ENCODE peak calls at places on chromosome 2, in nine cellular contexts. One of them, this sample, is unnamed.

GRCh38 chr2:217790195-217790594 is 212.6 kb downstream of the TNS1 start:
- DNase-seq in activated naive CD8-positive, alpha-beta T cell treated with anti-CD3 and anti-CD28 coated beads for 36 hours: no peak
- DNase-seq in upper lobe of left lung: no peak
- DNase-seq in coronary artery: no peak
- DNase-seq in left ventricle myocardium inferior: no peak
- DNase-seq in progenitor cell of endocrine pancreas: no peak
- DNase-seq in glomerular endothelial cell: no peak
- DNase-seq in activated T-cell treated with anti-CD3 and anti-CD28 coated beads for 1 hour: no peak
- DNase-seq in GM23338: peak; percentile 41
- DNase-seq in this sample: no peak

GRCh38 chr2:120798569-120799215 is 63.0 kb downstream of the GLI2 start:
- DNase-seq in activated naive CD8-positive, alpha-beta T cell treated with anti-CD3 and anti-CD28 coated beads for 36 hours: no peak
- DNase-seq in upper lobe of left lung: no peak
- DNase-seq in coronary artery: no peak
- DNase-seq in left ventricle myocardium inferior: no peak
- DNase-seq in progenitor cell of endocrine pancreas: no peak
- DNase-seq in glomerular endothelial cell: no peak
- DNase-seq in activated T-cell treated with anti-CD3 and anti-CD28 coated beads for 1 hour: no peak
- DNase-seq in GM23338: peak; percentile 70
- DNase-seq in this sample: no peak

GRCh38 chr2:121189656-121190381 is 95.2 kb downstream of the TFCP2L1 start:
- DNase-seq in activated naive CD8-positive, alpha-beta T cell treated with anti-CD3 and anti-CD28 coated beads for 36 hours: no peak
- DNase-seq in upper lobe of left lung: no peak
- DNase-seq in coronary artery: no peak
- DNase-seq in left ventricle myocardium inferior: no peak
- DNase-seq in progenitor cell of endocrine pancreas: no peak
- DNase-seq in glomerular endothelial cell: no peak
- DNase-seq in activated T-cell treated with anti-CD3 and anti-CD28 coated beads for 1 hour: no peak
- DNase-seq in GM23338: no peak
- DNase-seq in this sample: no peak

GRCh38 chr2:109452318-109453305 is 161.2 kb downstream of the SEPTIN10 start:
- DNase-seq in activated naive CD8-positive, alpha-beta T cell treated with anti-CD3 and anti-CD28 coated beads for 36 hours: no peak
- DNase-seq in upper lobe of left lung: peak; percentile 59
- DNase-seq in coronary artery: peak; percentile 71
- DNase-seq in left ventricle myocardium inferior: no peak
- DNase-seq in progenitor cell of endocrine pancreas: no peak
- DNase-seq in glomerular endothelial cell: no peak
- DNase-seq in activated T-cell treated with anti-CD3 and anti-CD28 coated beads for 1 hour: no peak
- DNase-seq in GM23338: no peak
- DNase-seq in this sample: no peak

GRCh38 chr2:200221055-200221692 is 85.3 kb upstream of the SPATS2L start:
- DNase-seq in activated naive CD8-positive, alpha-beta T cell treated with anti-CD3 and anti-CD28 coated beads for 36 hours: no peak
- DNase-seq in upper lobe of left lung: no peak
- DNase-seq in coronary artery: no peak
- DNase-seq in left ventricle myocardium inferior: no peak
- DNase-seq in progenitor cell of endocrine pancreas: no peak
- DNase-seq in glomerular endothelial cell: no peak
- DNase-seq in activated T-cell treated with anti-CD3 and anti-CD28 coated beads for 1 hour: no peak
- DNase-seq in GM23338: no peak
- DNase-seq in this sample: peak; percentile 83

GRCh38 chr2:223050900-223051299 is 1.1 kb upstream of the KCNE4 start:
- DNase-seq in activated naive CD8-positive, alpha-beta T cell treated with anti-CD3 and anti-CD28 coated beads for 36 hours: no peak
- DNase-seq in upper lobe of left lung: no peak
- DNase-seq in coronary artery: no peak
- DNase-seq in left ventricle myocardium inferior: no peak
- DNase-seq in progenitor cell of endocrine pancreas: no peak
- DNase-seq in glomerular endothelial cell: no peak
- DNase-seq in activated T-cell treated with anti-CD3 and anti-CD28 coated beads for 1 hour: no peak
- DNase-seq in GM23338: no peak
- DNase-seq in this sample: peak; percentile 20

GRCh38 chr2:33848486-33848885 is 249.4 kb upstream of the FAM98A start:
- DNase-seq in activated naive CD8-positive, alpha-beta T cell treated with anti-CD3 and anti-CD28 coated beads for 36 hours: no peak
- DNase-seq in upper lobe of left lung: no peak
- DNase-seq in coronary artery: no peak
- DNase-seq in left ventricle myocardium inferior: no peak
- DNase-seq in progenitor cell of endocrine pancreas: no peak
- DNase-seq in glomerular endothelial cell: no peak
- DNase-seq in activated T-cell treated with anti-CD3 and anti-CD28 coated beads for 1 hour: no peak
- DNase-seq in GM23338: no peak
- DNase-seq in this sample: no peak

GRCh38 chr2:52710810-52711618 is 1056.6 kb upstream of the CHAC2 start:
- DNase-seq in activated naive CD8-positive, alpha-beta T cell treated with anti-CD3 and anti-CD28 coated beads for 36 hours: no peak
- DNase-seq in upper lobe of left lung: no peak
- DNase-seq in coronary artery: no peak
- DNase-seq in left ventricle myocardium inferior: no peak
- DNase-seq in progenitor cell of endocrine pancreas: no peak
- DNase-seq in glomerular endothelial cell: no peak
- DNase-seq in activated T-cell treated with anti-CD3 and anti-CD28 coated beads for 1 hour: no peak
- DNase-seq in GM23338: no peak
- DNase-seq in this sample: no peak

GRCh38 chr2:25251032-25251460 is 82.7 kb upstream of the POMC start:
- DNase-seq in activated naive CD8-positive, alpha-beta T cell treated with anti-CD3 and anti-CD28 coated beads for 36 hours: no peak
- DNase-seq in upper lobe of left lung: no peak
- DNase-seq in coronary artery: no peak
- DNase-seq in left ventricle myocardium inferior: no peak
- DNase-seq in progenitor cell of endocrine pancreas: no peak
- DNase-seq in glomerular endothelial cell: no peak
- DNase-seq in activated T-cell treated with anti-CD3 and anti-CD28 coated beads for 1 hour: peak; percentile 11
- DNase-seq in GM23338: no peak
- DNase-seq in this sample: no peak

GRCh38 chr2:46422717-46423394 is 56.5 kb upstream of the TMEM247 start:
- DNase-seq in activated naive CD8-positive, alpha-beta T cell treated with anti-CD3 and anti-CD28 coated beads for 36 hours: no peak
- DNase-seq in upper lobe of left lung: no peak
- DNase-seq in coronary artery: no peak
- DNase-seq in left ventricle myocardium inferior: no peak
- DNase-seq in progenitor cell of endocrine pancreas: no peak
- DNase-seq in glomerular endothelial cell: no peak
- DNase-seq in activated T-cell treated with anti-CD3 and anti-CD28 coated beads for 1 hour: no peak
- DNase-seq in GM23338: no peak
- DNase-seq in this sample: no peak

GRCh38 chr2:226887940-226888339 is 52.1 kb downstream of the RHBDD1 start:
- DNase-seq in activated naive CD8-positive, alpha-beta T cell treated with anti-CD3 and anti-CD28 coated beads for 36 hours: no peak
- DNase-seq in upper lobe of left lung: no peak
- DNase-seq in coronary artery: no peak
- DNase-seq in left ventricle myocardium inferior: no peak
- DNase-seq in progenitor cell of endocrine pancreas: no peak
- DNase-seq in glomerular endothelial cell: no peak
- DNase-seq in activated T-cell treated with anti-CD3 and anti-CD28 coated beads for 1 hour: no peak
- DNase-seq in GM23338: no peak
- DNase-seq in this sample: no peak

GRCh38 chr2:88113069-88113468 is 14.8 kb downstream of the FABP1 start:
- DNase-seq in activated naive CD8-positive, alpha-beta T cell treated with anti-CD3 and anti-CD28 coated beads for 36 hours: no peak
- DNase-seq in upper lobe of left lung: no peak
- DNase-seq in coronary artery: no peak
- DNase-seq in left ventricle myocardium inferior: no peak
- DNase-seq in progenitor cell of endocrine pancreas: no peak
- DNase-seq in glomerular endothelial cell: no peak
- DNase-seq in activated T-cell treated with anti-CD3 and anti-CD28 coated beads for 1 hour: no peak
- DNase-seq in GM23338: no peak
- DNase-seq in this sample: no peak

GRCh38 chr2:231228974-231229373 is 30.5 kb downstream of the ARMC9 start:
- DNase-seq in activated naive CD8-positive, alpha-beta T cell treated with anti-CD3 and anti-CD28 coated beads for 36 hours: no peak
- DNase-seq in upper lobe of left lung: no peak
- DNase-seq in coronary artery: no peak
- DNase-seq in left ventricle myocardium inferior: no peak
- DNase-seq in progenitor cell of endocrine pancreas: no peak
- DNase-seq in glomerular endothelial cell: no peak
- DNase-seq in activated T-cell treated with anti-CD3 and anti-CD28 coated beads for 1 hour: no peak
- DNase-seq in GM23338: no peak
- DNase-seq in this sample: peak; percentile 4

GRCh38 chr2:139225961-139226360 is 445.8 kb upstream of the NXPH2 start:
- DNase-seq in activated naive CD8-positive, alpha-beta T cell treated with anti-CD3 and anti-CD28 coated beads for 36 hours: no peak
- DNase-seq in upper lobe of left lung: no peak
- DNase-seq in coronary artery: no peak
- DNase-seq in left ventricle myocardium inferior: no peak
- DNase-seq in progenitor cell of endocrine pancreas: no peak
- DNase-seq in glomerular endothelial cell: no peak
- DNase-seq in activated T-cell treated with anti-CD3 and anti-CD28 coated beads for 1 hour: no peak
- DNase-seq in GM23338: no peak
- DNase-seq in this sample: no peak

GRCh38 chr2:223114917-223115316 is 62.9 kb downstream of the KCNE4 start:
- DNase-seq in activated naive CD8-positive, alpha-beta T cell treated with anti-CD3 and anti-CD28 coated beads for 36 hours: no peak
- DNase-seq in upper lobe of left lung: no peak
- DNase-seq in coronary artery: no peak
- DNase-seq in left ventricle myocardium inferior: no peak
- DNase-seq in progenitor cell of endocrine pancreas: no peak
- DNase-seq in glomerular endothelial cell: no peak
- DNase-seq in activated T-cell treated with anti-CD3 and anti-CD28 coated beads for 1 hour: no peak
- DNase-seq in GM23338: no peak
- DNase-seq in this sample: no peak

GRCh38 chr2:43927442-43927841 is 68.3 kb downstream of the LRPPRC start:
- DNase-seq in activated naive CD8-positive, alpha-beta T cell treated with anti-CD3 and anti-CD28 coated beads for 36 hours: no peak
- DNase-seq in upper lobe of left lung: no peak
- DNase-seq in coronary artery: no peak
- DNase-seq in left ventricle myocardium inferior: no peak
- DNase-seq in progenitor cell of endocrine pancreas: no peak
- DNase-seq in glomerular endothelial cell: no peak
- DNase-seq in activated T-cell treated with anti-CD3 and anti-CD28 coated beads for 1 hour: no peak
- DNase-seq in GM23338: no peak
- DNase-seq in this sample: no peak

GRCh38 chr2:170924969-170925368 is 4.1 kb upstream of the GORASP2 start:
- DNase-seq in activated naive CD8-positive, alpha-beta T cell treated with anti-CD3 and anti-CD28 coated beads for 36 hours: no peak
- DNase-seq in upper lobe of left lung: no peak
- DNase-seq in coronary artery: no peak
- DNase-seq in left ventricle myocardium inferior: no peak
- DNase-seq in progenitor cell of endocrine pancreas: no peak
- DNase-seq in glomerular endothelial cell: no peak
- DNase-seq in activated T-cell treated with anti-CD3 and anti-CD28 coated beads for 1 hour: no peak
- DNase-seq in GM23338: no peak
- DNase-seq in this sample: no peak

GRCh38 chr2:106584304-106584954 is 97.3 kb downstream of the CD8B2 start:
- DNase-seq in activated naive CD8-positive, alpha-beta T cell treated with anti-CD3 and anti-CD28 coated beads for 36 hours: no peak
- DNase-seq in upper lobe of left lung: peak; percentile 82
- DNase-seq in coronary artery: no peak
- DNase-seq in left ventricle myocardium inferior: no peak
- DNase-seq in progenitor cell of endocrine pancreas: no peak
- DNase-seq in glomerular endothelial cell: no peak
- DNase-seq in activated T-cell treated with anti-CD3 and anti-CD28 coated beads for 1 hour: no peak
- DNase-seq in GM23338: peak; percentile 59
- DNase-seq in this sample: no peak

GRCh38 chr2:168596881-168597280 is 140.8 kb downstream of the CERS6 start:
- DNase-seq in activated naive CD8-positive, alpha-beta T cell treated with anti-CD3 and anti-CD28 coated beads for 36 hours: no peak
- DNase-seq in upper lobe of left lung: no peak
- DNase-seq in coronary artery: no peak
- DNase-seq in left ventricle myocardium inferior: no peak
- DNase-seq in progenitor cell of endocrine pancreas: no peak
- DNase-seq in glomerular endothelial cell: no peak
- DNase-seq in activated T-cell treated with anti-CD3 and anti-CD28 coated beads for 1 hour: no peak
- DNase-seq in GM23338: no peak
- DNase-seq in this sample: peak; percentile 26

GRCh38 chr2:165149439-165149838 is 54.4 kb downstream of the SCN3A start:
- DNase-seq in activated naive CD8-positive, alpha-beta T cell treated with anti-CD3 and anti-CD28 coated beads for 36 hours: peak; percentile 12
- DNase-seq in upper lobe of left lung: peak; percentile 20
- DNase-seq in coronary artery: no peak
- DNase-seq in left ventricle myocardium inferior: no peak
- DNase-seq in progenitor cell of endocrine pancreas: no peak
- DNase-seq in glomerular endothelial cell: no peak
- DNase-seq in activated T-cell treated with anti-CD3 and anti-CD28 coated beads for 1 hour: no peak
- DNase-seq in GM23338: no peak
- DNase-seq in this sample: no peak

GRCh38 chr2:177335917-177336450 is 56.6 kb upstream of the AGPS start:
- DNase-seq in activated naive CD8-positive, alpha-beta T cell treated with anti-CD3 and anti-CD28 coated beads for 36 hours: no peak
- DNase-seq in upper lobe of left lung: no peak
- DNase-seq in coronary artery: no peak
- DNase-seq in left ventricle myocardium inferior: no peak
- DNase-seq in progenitor cell of endocrine pancreas: no peak
- DNase-seq in glomerular endothelial cell: no peak
- DNase-seq in activated T-cell treated with anti-CD3 and anti-CD28 coated beads for 1 hour: no peak
- DNase-seq in GM23338: no peak
- DNase-seq in this sample: peak; percentile 20

GRCh38 chr2:42736598-42737322 is 27.2 kb downstream of the OXER1 start:
- DNase-seq in activated naive CD8-positive, alpha-beta T cell treated with anti-CD3 and anti-CD28 coated beads for 36 hours: no peak
- DNase-seq in upper lobe of left lung: no peak
- DNase-seq in coronary artery: no peak
- DNase-seq in left ventricle myocardium inferior: no peak
- DNase-seq in progenitor cell of endocrine pancreas: no peak
- DNase-seq in glomerular endothelial cell: no peak
- DNase-seq in activated T-cell treated with anti-CD3 and anti-CD28 coated beads for 1 hour: no peak
- DNase-seq in GM23338: no peak
- DNase-seq in this sample: no peak

GRCh38 chr2:226411727-226412360 is 387.8 kb downstream of the IRS1 start:
- DNase-seq in activated naive CD8-positive, alpha-beta T cell treated with anti-CD3 and anti-CD28 coated beads for 36 hours: no peak
- DNase-seq in upper lobe of left lung: no peak
- DNase-seq in coronary artery: no peak
- DNase-seq in left ventricle myocardium inferior: no peak
- DNase-seq in progenitor cell of endocrine pancreas: no peak
- DNase-seq in glomerular endothelial cell: no peak
- DNase-seq in activated T-cell treated with anti-CD3 and anti-CD28 coated beads for 1 hour: no peak
- DNase-seq in GM23338: no peak
- DNase-seq in this sample: peak; percentile 15

This sample was measured in DMS53.